ENCODE peak calls at places on chromosome 13, in seven cellular contexts. W is transverse colon, K is HFF-Myc, V is fibroblast of pulmonary artery, N is choroid plexus epithelial cell, Y is uterus, X is AG09309. U is an unnamed sample.

GRCh38 chr13:50202485-50202884 is 187.2 kb downstream of the KCNRG start:
- DNase-seq in W (no peak), X (no peak), N (no peak), Y (no peak), K (no peak), V (no peak), U (no peak)

GRCh38 chr13:39941236-39941635 is 285.8 kb downstream of the COG6 start:
- DNase-seq in V (no peak), X (no peak), Y (no peak), K (no peak), W (no peak), N (no peak), U (no peak)

GRCh38 chr13:66264976-66265375 is 965.2 kb downstream of the PCDH9 start:
- DNase-seq in N (peak), X (no peak), W (no peak), K (no peak), Y (no peak), V (no peak), U (peak)

GRCh38 chr13:104372128-104372527 is 1305.9 kb upstream of the SLC10A2 start:
- DNase-seq in K (no peak), X (no peak), V (peak), N (no peak), W (no peak), Y (no peak), U (no peak)

GRCh38 chr13:83987394-83987793 is 105.1 kb upstream of the SLITRK1 start:
- DNase-seq in Y (no peak), V (no peak), N (no peak), W (no peak), K (no peak), X (no peak), U (no peak)

GRCh38 chr13:99086869-99087129 is 108.9 kb upstream of the DOCK9 start:
- DNase-seq in W (peak), N (peak), V (peak), K (no peak), X (no peak), Y (no peak), U (no peak)

GRCh38 chr13:29143864-29144263 is 323.7 kb downstream of the MTUS2 start:
- DNase-seq in W (no peak), V (no peak), Y (no peak), K (no peak), X (no peak), N (no peak), U (no peak)

GRCh38 chr13:76438050-76438449 is 448.2 kb downstream of the KCTD12 start:
- DNase-seq in Y (no peak), W (no peak), X (no peak), V (no peak), K (no peak), N (peak), U (no peak)

GRCh38 chr13:44686478-44687071 is 110.4 kb upstream of the TSC22D1 start:
- DNase-seq in W (no peak), K (no peak), V (no peak), X (no peak), N (no peak), Y (no peak), U (no peak)

GRCh38 chr13:84645196-84646071 is 763.2 kb upstream of the SLITRK1 start:
- DNase-seq in V (peak), X (peak), K (no peak), W (no peak), Y (no peak), N (peak), U (no peak)

DNA sequence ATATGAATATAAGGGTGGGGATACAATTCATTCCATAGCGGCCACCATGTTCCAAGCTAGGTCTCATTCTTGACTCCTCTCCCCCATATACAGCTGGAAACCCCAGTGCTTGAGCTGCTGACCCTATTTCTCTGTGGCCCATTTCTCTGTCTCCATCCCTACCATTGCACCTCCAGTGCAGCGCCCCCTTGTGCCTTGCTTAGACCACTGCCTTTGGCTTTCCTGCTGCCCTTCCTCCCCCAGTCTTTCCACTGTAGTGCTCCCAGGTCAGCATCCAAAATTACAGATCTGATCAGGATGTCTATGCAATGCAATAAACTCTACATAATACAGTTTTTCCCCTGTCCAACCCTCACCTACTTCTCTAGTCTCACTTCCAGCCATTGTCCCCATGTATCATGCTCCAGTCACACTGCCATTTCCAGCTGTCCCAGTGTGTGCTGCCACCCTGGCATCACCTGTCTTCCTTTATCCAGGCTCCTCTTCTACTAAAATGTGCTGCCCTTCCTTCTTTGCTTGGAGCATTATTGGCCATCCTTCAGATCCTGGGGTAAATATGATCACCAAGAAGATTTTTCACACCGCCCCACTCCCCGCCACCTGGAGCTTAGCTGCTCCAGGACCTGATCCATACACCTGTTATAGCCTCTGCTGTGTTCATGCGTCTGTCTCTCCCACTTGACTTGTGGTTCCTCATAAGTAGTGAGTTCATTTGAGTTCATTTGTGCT is 199.4 kb upstream of the IPO5 start:
- DNase-seq in V (no peak), Y (no peak), K (no peak), W (no peak), N (no peak), X (no peak), U (no peak)
- TF ChIP-seq CTCF in V (no peak), Y (no peak), K (peak), W (no peak), N (peak), X (no peak), U (no peak)

GRCh38 chr13:40985596-40986327 is 33.4 kb downstream of the ELF1 start:
- DNase-seq in X (no peak), V (no peak), N (no peak), W (no peak), Y (no peak), K (no peak), U (no peak)
- H3K4me3 ChIP-seq in X (no peak), V (no peak), N (no peak), W (no peak), Y (no peak), K (no peak), U (no peak)

GRCh38 chr13:23466144-23467002 is 32.9 kb upstream of the SACS start:
- DNase-seq in Y (peak), V (peak), N (peak), X (no peak), K (peak), W (peak), U (peak)
- TF ChIP-seq CTCF in Y (peak), V (peak), N (peak), X (peak), K (peak), W (peak), U (peak)

DNA sequence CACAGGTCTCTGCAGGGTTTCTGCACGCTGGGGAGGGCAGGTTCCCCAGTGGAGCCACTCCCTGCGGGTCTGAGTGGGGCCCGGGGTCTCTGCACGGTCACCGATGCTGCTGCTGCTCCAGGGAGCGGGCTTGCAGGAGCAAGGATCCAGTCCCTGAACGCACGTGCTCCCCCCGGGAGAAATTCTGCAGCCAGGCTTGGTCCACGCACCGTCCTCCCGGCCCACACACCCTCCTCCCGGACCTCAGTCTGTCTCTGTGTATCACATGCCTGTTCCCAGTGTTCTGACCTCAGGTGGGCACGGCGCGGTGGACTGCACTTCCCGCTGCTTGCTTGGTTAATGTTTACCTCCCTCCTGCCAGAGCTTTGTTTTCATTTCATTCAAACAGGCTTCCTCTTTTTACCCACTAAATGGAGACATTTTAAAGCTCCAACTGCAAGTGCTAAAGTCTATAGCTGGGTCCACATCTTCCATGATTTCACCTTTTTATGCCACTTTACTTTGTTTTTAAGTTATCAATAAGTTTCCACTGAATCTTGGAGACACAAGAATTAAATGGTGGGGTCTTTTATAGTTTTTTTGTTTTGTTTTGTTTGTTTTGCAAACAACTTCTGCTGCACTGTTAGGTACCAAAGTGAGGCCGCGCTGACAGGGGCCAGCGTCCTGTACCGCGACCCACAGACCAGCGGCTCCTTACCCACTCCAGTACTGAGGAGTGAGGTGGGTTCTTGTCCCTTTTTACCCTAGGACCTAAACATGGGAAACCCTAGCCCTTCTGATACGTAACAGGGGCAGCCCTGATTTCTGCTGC is 76.0 kb upstream of the MCF2L start:
- DNase-seq in V (no peak), K (no peak), N (no peak), X (no peak), W (peak), Y (no peak), U (no peak)
- H3K4me3 ChIP-seq in V (no peak), K (no peak), N (no peak), X (no peak), W (no peak), Y (no peak), U (no peak)

GRCh38 chr13:74274946-74275345 is 140.7 kb upstream of the KLF12 start:
- DNase-seq in Y (no peak), K (no peak), V (no peak), N (peak), W (no peak), X (no peak), U (no peak)
- TF ChIP-seq CTCF in Y (no peak), K (no peak), V (no peak), N (no peak), W (no peak), X (no peak), U (no peak)

GRCh38 chr13:46606915-46607413 is 54.0 kb downstream of the LRCH1 start:
- DNase-seq in K (no peak), V (no peak), Y (no peak), X (no peak), W (no peak), N (no peak), U (no peak)
- H3K4me3 ChIP-seq in K (no peak), V (no peak), Y (no peak), X (no peak), W (no peak), N (no peak), U (no peak)

GRCh38 chr13:45966715-45967114 is 85.8 kb downstream of the ZC3H13 start:
- DNase-seq in N (no peak), V (no peak), X (no peak), Y (no peak), W (no peak), K (no peak), U (no peak)
- TF ChIP-seq CTCF in N (no peak), V (no peak), X (no peak), Y (no peak), W (no peak), K (no peak), U (no peak)

U was measured in astrocyte of the cerebellum.